ENCODE peak calls at places on chromosome 22, in six cellular contexts. B is prostate gland; H is lower lobe of right lung; D is left lung; Y is body of pancreas; V is effector memory CD4-positive, alpha-beta T cell. Q is an unnamed sample.

GRCh38 chr22:26395926-26396325 is 33.1 kb upstream of the ASPHD2 start:
- DNase-seq in Y (no peak), V (no peak), H (no peak), D (no peak), B (no peak), Q (no peak)

GRCh38 chr22:27724181-27724580 is 77.4 kb downstream of the MN1 start:
- DNase-seq in B (no peak), Y (no peak), H (no peak), V (no peak), D (no peak), Q (no peak)

GRCh38 chr22:35488513-35488912 is 52.1 kb upstream of the RASD2 start:
- DNase-seq in H (no peak), B (no peak), V (no peak), Y (no peak), D (no peak), Q (no peak)

GRCh38 chr22:22578702-22579424 is 19.8 kb upstream of the PRAME start:
- DNase-seq in B (no peak), D (no peak), Y (no peak), H (no peak), V (no peak), Q (no peak)

GRCh38 chr22:41841085-41841712 is 8.3 kb downstream of the SREBF2 start:
- DNase-seq in B (no peak), Y (no peak), H (no peak), D (no peak), V (no peak), Q (no peak)

GRCh38 chr22:42357634-42358296 is 74.4 kb downstream of the NFAM1 start:
- DNase-seq in D (peak; percentile 64), H (peak; percentile 62), V (no peak), B (peak; percentile 93), Y (peak; percentile 68), Q (peak; percentile 70)

GRCh38 chr22:21593406-21594232 is 26.1 kb downstream of the UBE2L3 start:
- DNase-seq in B (no peak), H (no peak), Y (no peak), V (no peak), D (no peak), Q (no peak)

GRCh38 chr22:38696606-38697005 is 4.1 kb downstream of the JOSD1 start:
- DNase-seq in D (no peak), Y (no peak), V (peak; percentile 16), H (no peak), B (no peak), Q (no peak)

GRCh38 chr22:39135092-39135896 is 17.2 kb downstream of the CBX7 start:
- DNase-seq in Y (no peak), H (no peak), B (peak; percentile 54), D (peak; percentile 33), V (no peak), Q (no peak)

GRCh38 chr22:41619979-41620645 is 731 bp downstream of the DESI1 start:
- DNase-seq in B (peak; percentile 38), D (peak; percentile 41), H (peak; percentile 67), Y (peak; percentile 43), V (peak; percentile 13), Q (peak; percentile 63)

GRCh38 chr22:27867114-27867957 is 51.7 kb downstream of the PITPNB start:
- DNase-seq in B (no peak), Y (no peak), D (no peak), V (no peak), H (no peak), Q (no peak)

GRCh38 chr22:45007247-45007945 is 2.4 kb downstream of the PHF21B start:
- DNase-seq in H (no peak), D (no peak), V (no peak), B (peak; percentile 67), Y (no peak), Q (no peak)

GRCh38 chr22:22410121-22410520 is 98.4 kb downstream of the ZNF280B start:
- DNase-seq in H (peak; percentile 66), D (no peak), Y (no peak), V (no peak), B (no peak), Q (peak; percentile 6)

GRCh38 chr22:33054276-33054675 is 3.9 kb downstream of the SYN3 start:
- DNase-seq in Y (no peak), D (no peak), B (no peak), H (no peak), V (no peak), Q (no peak)

GRCh38 chr22:48182036-48182435 is 1419.6 kb downstream of the TBC1D22A start:
- DNase-seq in Y (no peak), V (no peak), H (no peak), B (no peak), D (no peak), Q (no peak)

GRCh38 chr22:34055525-34056200 is 135.4 kb upstream of the LARGE1 start:
- DNase-seq in B (no peak), H (no peak), D (no peak), Y (no peak), V (no peak), Q (no peak)

GRCh38 chr22:30270841-30271240 is 4.2 kb upstream of the OSM start:
- DNase-seq in D (peak; percentile 92), V (no peak), Y (no peak), H (peak; percentile 90), B (no peak), Q (peak; percentile 41)

GRCh38 chr22:47195676-47196492 is 433.4 kb downstream of the TBC1D22A start:
- DNase-seq in H (peak; percentile 43), D (peak; percentile 27), V (no peak), B (no peak), Y (peak; percentile 8), Q (no peak)

GRCh38 chr22:39097098-39098020 is at the start of gene APOBEC3H:
- DNase-seq in B (peak; percentile 21), Y (no peak), V (no peak), H (peak; percentile 72), D (peak; percentile 54), Q (no peak)

GRCh38 chr22:17773606-17774205 is 563 bp downstream of the BID start:
- DNase-seq in B (no peak), V (peak; percentile 53), D (no peak), Y (peak; percentile 42), H (peak; percentile 65), Q (no peak)

GRCh38 chr22:30325065-30325720 is 1.5 kb downstream of the TBC1D10A start:
- DNase-seq in B (peak; percentile 76), V (no peak), Y (no peak), D (peak; percentile 41), H (no peak), Q (no peak)

GRCh38 chr22:46726066-46726985 is 11.7 kb downstream of the CERK start:
- DNase-seq in V (no peak), Y (no peak), D (no peak), H (no peak), B (no peak), Q (no peak)

GRCh38 chr22:26045051-26045450 is 124.2 kb upstream of the SEZ6L start:
- DNase-seq in D (no peak), Y (peak; percentile 12), B (no peak), H (no peak), V (no peak), Q (no peak)

GRCh38 chr22:27495325-27495724 is 306.2 kb downstream of the MN1 start:
- DNase-seq in D (no peak), H (no peak), V (no peak), B (no peak), Y (no peak), Q (no peak)

DNA sequence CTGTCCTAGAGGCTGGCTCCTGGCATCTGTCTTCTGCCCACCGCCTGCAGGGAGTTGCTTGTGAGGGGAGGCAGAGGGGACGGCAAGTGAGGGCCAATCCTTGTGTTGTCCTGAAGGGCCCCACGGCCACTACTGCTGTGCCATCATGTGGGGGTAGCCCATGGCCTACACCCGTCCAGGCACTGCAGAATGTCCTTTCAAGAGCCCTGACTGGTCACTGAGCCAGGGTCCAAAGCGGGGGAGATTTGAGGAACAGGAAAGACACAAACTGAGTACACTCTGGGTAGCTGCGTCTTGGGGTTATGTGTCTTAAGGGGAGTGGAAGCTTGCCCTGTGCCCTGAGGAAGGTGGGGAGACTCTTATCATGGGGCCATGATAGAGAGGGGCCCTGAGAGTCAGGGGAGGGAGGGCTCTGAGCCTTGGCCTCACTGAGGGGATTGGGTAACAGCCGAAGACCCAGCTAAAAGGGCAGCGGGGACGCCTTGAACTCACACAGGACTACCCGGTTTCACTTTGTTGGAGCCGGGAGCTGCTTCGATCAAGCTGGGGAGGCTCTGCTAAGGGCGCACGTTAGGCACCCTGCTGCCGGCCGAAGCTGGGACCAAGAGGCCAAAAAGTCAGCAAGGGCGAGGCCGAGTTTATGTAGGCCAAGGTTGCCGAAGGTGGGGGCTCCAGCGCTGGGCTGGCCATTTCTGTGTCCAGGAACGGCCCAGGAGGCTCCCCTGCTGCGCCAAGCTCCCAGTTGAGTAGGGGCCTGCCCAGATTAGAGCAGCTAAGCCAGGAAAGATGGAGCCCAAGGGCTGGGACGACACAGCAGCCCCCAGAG is 1.9 kb downstream of the TBX1 start:
- DNase-seq in V (no peak), D (no peak), Y (no peak), B (no peak), H (no peak), Q (no peak)
- H3K27ac ChIP-seq in V (no peak overlapping the region), D (no peak overlapping the region), Y (no peak overlapping the region), B (no peak overlapping the region), H (no peak overlapping the region), Q (peak overlapping the region; percentile 81)

GRCh38 chr22:28937206-28938025 is 54.0 kb downstream of the ZNRF3 start:
- DNase-seq in D (no peak), H (no peak), Y (no peak), V (no peak), B (peak; percentile 36), Q (no peak)
- H3K4me1 ChIP-seq in D (no peaks in the 10 kb centered on the region), H (peaks cover 16% of the 10 kb centered on the region), Y (peaks cover 24% of the 10 kb centered on the region), V (no peaks in the 10 kb centered on the region), B (no peaks in the 10 kb centered on the region), Q (peaks cover 13% of the 10 kb centered on the region)

DNA sequence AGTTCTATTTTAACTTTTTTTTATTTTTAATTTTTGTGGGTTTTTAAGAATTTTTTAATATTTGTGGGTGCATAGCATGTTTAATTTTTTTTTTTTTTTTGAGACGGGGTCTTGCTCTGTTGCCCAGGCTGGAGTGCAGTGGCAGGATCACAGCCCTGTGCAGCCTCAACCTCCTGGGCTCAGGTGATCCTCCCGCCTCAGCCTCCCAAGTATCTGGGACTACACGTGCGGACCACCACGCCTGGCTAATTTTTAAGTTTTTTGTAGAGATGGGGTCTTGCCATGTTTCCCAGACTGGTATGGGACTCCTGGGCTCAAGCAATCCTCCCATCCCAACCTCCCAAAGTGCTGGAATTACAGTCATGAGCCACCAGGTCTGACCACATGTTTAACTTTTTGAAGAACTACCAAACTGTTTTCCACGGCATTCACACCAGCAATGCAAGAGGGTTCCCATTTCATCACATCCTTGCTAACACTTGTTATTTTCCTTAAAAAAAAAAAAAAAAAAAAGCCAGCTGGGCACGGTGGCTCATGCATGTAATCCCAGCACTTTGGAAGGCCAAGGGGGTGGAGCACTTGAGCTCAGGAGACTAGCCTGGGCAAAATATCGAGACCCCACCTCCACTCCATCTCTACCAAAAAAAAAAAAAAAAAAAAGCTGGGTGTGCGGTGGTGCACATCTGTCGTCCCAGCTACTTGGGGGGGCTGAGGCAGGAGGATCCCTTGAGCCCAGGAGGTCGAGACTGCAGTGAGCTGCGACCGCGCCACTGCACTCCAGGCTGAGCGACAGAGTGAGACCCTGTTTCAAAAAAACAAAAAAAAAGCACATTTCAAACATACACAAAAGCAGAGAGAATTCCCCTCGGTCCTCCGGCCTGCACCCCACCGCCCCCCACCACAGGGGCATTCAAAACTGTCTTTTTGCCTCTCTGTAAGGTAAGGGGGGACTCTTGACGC is 16.7 kb upstream of the TXNRD2 start:
- DNase-seq in Y (no peak), H (peak; percentile 23), B (no peak), V (no peak), D (no peak), Q (no peak)
- H3K27ac ChIP-seq in Y (peak overlapping the region; percentile 68), H (peak overlapping the region; percentile 31), B (peak overlapping the region; percentile 66), V (no peak overlapping the region), D (no peak overlapping the region), Q (peak overlapping the region; percentile 1)

DNA sequence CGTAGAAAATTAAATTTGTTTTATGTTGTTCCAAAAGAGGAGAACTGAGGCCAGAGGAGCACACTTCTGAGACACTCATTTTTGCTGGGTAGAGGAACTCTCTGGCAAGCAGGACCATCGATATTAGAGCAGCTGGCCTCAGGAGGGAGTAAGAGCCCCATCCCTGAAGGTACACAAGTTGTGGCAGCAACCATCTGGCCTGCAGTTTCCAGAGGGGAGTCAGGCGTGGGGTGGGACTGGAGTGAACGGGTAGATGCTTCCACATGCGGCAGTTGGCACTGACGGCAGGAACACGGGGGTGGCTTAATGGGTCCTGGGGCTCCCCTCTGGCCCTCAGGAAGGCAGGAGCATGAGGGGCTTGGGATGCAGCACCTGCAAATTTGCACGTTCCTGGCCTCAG is 13.2 kb upstream of the SSTR3 start:
- DNase-seq in B (no peak), H (no peak), V (no peak), Y (no peak), D (no peak), Q (no peak)
- H3K4me1 ChIP-seq in B (no peaks in the 10 kb centered on the region), H (peaks cover 28% of the 10 kb centered on the region), V (peaks cover 87% of the 10 kb centered on the region), Y (peaks cover 8% of the 10 kb centered on the region), D (peaks cover 16% of the 10 kb centered on the region), Q (no peaks in the 10 kb centered on the region)